ENCODE peak calls at places on chromosomes 1 and 21, in four cellular contexts. V is K562, F is WTC11, B is GM12878. J is an unnamed sample.

GRCh38 chr1:931380-932177 is 7.9 kb downstream of the SAMD11 start:
- DNase-seq in F (no peak), B (no peak), V (no peak), J (no peak)

GRCh38 chr1:246153796-246154212 is 353.3 kb downstream of the SMYD3 start:
- DNase-seq in V (no peak), B (no peak), F (no peak), J (no peak)

GRCh38 chr1:180841460-180841859 is 71.2 kb upstream of the KIAA1614 start:
- DNase-seq in V (no peak), F (no peak), B (no peak), J (no peak)

GRCh38 chr1:200180821-200181220 is 153.3 kb downstream of the NR5A2 start:
- DNase-seq in V (no peak), B (no peak), F (no peak), J (no peak)

GRCh38 chr1:119251751-119252150 is 111.3 kb upstream of the WARS2 start:
- DNase-seq in F (no peak), B (no peak), V (no peak), J (no peak)

GRCh38 chr1:99397029-99397428 is 132.7 kb downstream of the PLPPR4 start:
- DNase-seq in F (no peak), B (no peak), V (no peak), J (no peak)

GRCh38 chr1:226787071-226787470 is 48.0 kb upstream of the ITPKB start:
- DNase-seq in F (no peak), B (no peak), V (no peak), J (no peak)

GRCh38 chr1:230303069-230303468 is 123.1 kb downstream of the PGBD5 start:
- DNase-seq in V (no peak), F (no peak), B (no peak), J (no peak)

GRCh38 chr1:145947551-145947950 is 10.3 kb downstream of the LIX1L start:
- DNase-seq in B (no peak), V (no peak), F (no peak), J (no peak)

GRCh38 chr1:5965586-5966131 is 26.6 kb downstream of the NPHP4 start:
- DNase-seq in B (no peak), V (no peak), F (no peak), J (no peak)

GRCh38 chr1:5966543-5967205 is 25.6 kb downstream of the NPHP4 start:
- DNase-seq in V (no peak), B (no peak), F (peak; percentile 13), J (no peak)

GRCh38 chr1:5969168-5969567 is 23.1 kb downstream of the NPHP4 start:
- DNase-seq in V (no peak), B (no peak), F (peak; percentile 3), J (no peak)

GRCh38 chr1:5968161-5968736 is 24.0 kb downstream of the NPHP4 start:
- DNase-seq in B (no peak), F (peak; percentile 2), V (no peak), J (no peak)

DNA sequence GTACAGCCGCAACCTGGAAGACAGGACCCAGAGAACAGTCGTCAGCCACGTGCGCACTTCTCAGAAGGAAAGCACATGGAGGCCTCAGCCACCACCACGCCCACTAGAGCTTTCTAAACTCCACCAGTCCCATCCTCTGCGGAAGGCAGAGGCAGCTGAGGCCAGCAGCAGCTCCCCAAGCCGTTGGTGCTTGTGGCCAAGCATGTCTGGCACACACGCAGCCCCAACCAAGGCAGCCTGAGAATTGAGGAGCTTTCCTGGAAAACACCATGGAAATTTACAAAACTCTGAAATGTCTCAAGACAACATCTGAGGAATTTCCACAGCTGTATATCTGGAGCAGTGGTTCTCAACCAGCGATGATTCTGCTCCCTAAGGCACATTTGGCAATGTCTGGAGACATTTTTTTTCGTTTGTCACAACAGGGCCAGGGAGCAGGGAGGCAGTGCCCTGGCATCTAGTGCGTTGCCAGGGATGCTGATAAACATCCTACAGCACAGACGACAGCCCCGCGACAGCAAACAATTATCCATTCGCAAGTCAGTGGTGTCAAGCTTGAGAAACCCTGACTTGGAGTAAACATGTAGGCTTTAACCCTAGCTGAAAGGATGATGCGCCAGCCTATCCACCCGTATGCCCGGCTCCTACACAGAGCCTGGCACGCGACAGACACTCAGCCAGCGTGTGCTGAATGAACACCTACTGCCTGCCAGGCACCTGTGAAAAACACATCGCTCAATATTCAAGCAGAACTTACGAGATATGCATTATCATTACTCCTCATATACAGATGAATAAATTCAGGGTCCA is 24.7 kb downstream of the NPHP4 start:
- DNase-seq in V (no peak), B (no peak), F (peak; percentile 4), J (no peak)
- TF ChIP-seq ETV6 in V (no peak), B (no peak), F (no peak), J (no peak)

DNA sequence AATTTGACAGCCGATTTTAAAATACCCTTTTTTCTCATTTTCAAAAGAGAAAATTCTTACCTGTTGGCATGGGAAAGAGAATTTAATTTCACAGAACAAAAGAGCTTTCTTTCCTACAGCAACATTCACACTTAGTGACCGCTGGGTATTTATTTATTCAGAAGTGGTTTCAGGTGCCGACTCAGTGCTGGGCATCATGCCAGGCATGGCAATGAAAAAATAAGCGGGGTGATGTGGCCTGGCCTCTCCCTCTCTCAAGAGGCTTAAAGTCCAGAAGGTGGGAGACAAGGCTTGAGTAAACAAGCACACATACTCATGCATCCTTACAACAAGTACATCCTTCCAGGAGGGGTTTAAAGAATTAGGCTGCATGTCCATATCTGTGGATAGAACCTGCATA is 4.1 kb upstream of the PCP4 start:
- DNase-seq in B (no peak), F (no peak), V (no peak), J (no peak)
- TF ChIP-seq ETV6 in B (no peak), F (no peak), V (no peak), J (no peak)

GRCh38 chr1:90176530-90176929 is 181.6 kb downstream of the ZNF326 start:
- DNase-seq in V (no peak), F (no peak), B (no peak), J (no peak)
- TF ChIP-seq ETV6 in V (no peak), F (no peak), B (no peak), J (no peak)

GRCh38 chr1:54885237-54885679 is 1.7 kb downstream of the DHCR24 start:
- DNase-seq in F (no peak), V (no peak), B (no peak), J (no peak)

GRCh38 chr1:54883349-54884102 is 3.5 kb downstream of the DHCR24 start:
- DNase-seq in F (no peak), B (no peak), V (no peak), J (peak; percentile 76)

GRCh38 chr1:54882483-54882882 is 4.5 kb downstream of the DHCR24 start:
- DNase-seq in F (no peak), V (no peak), B (no peak), J (peak; percentile 42)

GRCh38 chr1:54884768-54885167 is 2.2 kb downstream of the DHCR24 start:
- DNase-seq in B (no peak), V (no peak), F (no peak), J (no peak)

GRCh38 chr1:54884135-54884586 is 2.8 kb downstream of the DHCR24 start:
- DNase-seq in F (no peak), V (no peak), B (no peak), J (peak; percentile 78)
- TF ChIP-seq ETV6 in F (no peak), V (no peak), B (no peak), J (no peak)

GRCh38 chr1:168288311-168289052 is 7.8 kb downstream of the TBX19 start:
- DNase-seq in B (no peak), V (no peak), F (no peak), J (no peak)
- TF ChIP-seq ETV6 in B (no peak), V (no peak), F (no peak), J (no peak)

GRCh38 chr1:2240251-2241156 is 12.4 kb downstream of the SKI start:
- DNase-seq in B (no peak), F (no peak), V (peak; percentile 33), J (no peak)
- TF ChIP-seq ETV6 in B (no peak), F (no peak), V (no peak), J (no peak)

GRCh38 chr1:42330215-42330614 is 4.8 kb downstream of the FOXJ3 start:
- DNase-seq in V (no peak), B (no peak), F (no peak), J (no peak)
- TF ChIP-seq ETV6 in V (no peak), B (no peak), F (no peak), J (no peak)